ENCODE peak calls at places on chromosomes 7 and 10, in six cellular contexts. W is heart right ventricle, X is right lobe of liver, Q is ovary, T is fibroblast of lung, F is adrenal gland. V is an unnamed sample.

GRCh38 chr7:87628780-87629569 is 777 bp downstream of the RUNDC3B start:
- DNase-seq in W (peak; percentile 4), X (peak; percentile 89), Q (peak; percentile 24), T (peak; percentile 15), F (peak; percentile 89), V (no peak)

GRCh38 chr10:86599729-86600128 is 54.6 kb upstream of the OPN4 start:
- DNase-seq in W (no peak), X (no peak), Q (no peak), T (no peak), F (no peak), V (no peak)

GRCh38 chr10:27457966-27458365 is 46.1 kb upstream of the RAB18 start:
- DNase-seq in W (no peak), X (no peak), Q (no peak), T (no peak), F (no peak), V (no peak)

GRCh38 chr10:87844837-87845623 is 18.3 kb downstream of the KLLN start:
- DNase-seq in W (no peak), X (no peak), Q (no peak), T (peak; percentile 77), F (no peak), V (no peak)

GRCh38 chr10:2936816-2937215 is 130.5 kb upstream of the PFKP start:
- DNase-seq in W (no peak), X (no peak), Q (no peak), T (peak; percentile 48), F (no peak), V (no peak)

GRCh38 chr7:129843982-129844840 is 108.5 kb downstream of the UBE2H start:
- DNase-seq in W (no peak), X (no peak), Q (no peak), T (no peak), F (peak; percentile 35), V (no peak)

GRCh38 chr10:20363666-20364065 is 533.4 kb downstream of the NEBL start:
- DNase-seq in W (no peak), X (no peak), Q (no peak), T (no peak), F (no peak), V (no peak)

GRCh38 chr7:104196161-104196560 is 11.7 kb downstream of the ORC5 start:
- DNase-seq in W (no peak), X (no peak), Q (no peak), T (no peak), F (no peak), V (no peak)

GRCh38 chr7:152894295-152895170 is 135.0 kb downstream of the ACTR3B start:
- DNase-seq in W (no peak), X (no peak), Q (no peak), T (no peak), F (peak; percentile 43), V (no peak)

GRCh38 chr10:13701157-13701919 is 114.6 kb downstream of the PRPF18 start:
- DNase-seq in W (no peak), X (peak; percentile 78), Q (no peak), T (no peak), F (no peak), V (no peak)

GRCh38 chr7:101624246-101625000 is 4.7 kb downstream of the MYL10 start:
- DNase-seq in W (no peak), X (no peak), Q (no peak), T (no peak), F (no peak), V (no peak)

GRCh38 chr7:95330194-95331003 is 6.1 kb upstream of the PON1 start:
- DNase-seq in W (no peak), X (no peak), Q (no peak), T (peak; percentile 14), F (no peak), V (peak; percentile 14)

GRCh38 chr7:124566576-124566975 is 199.0 kb downstream of the GPR37 start:
- DNase-seq in W (no peak), X (no peak), Q (no peak), T (peak; percentile 43), F (no peak), V (no peak)

GRCh38 chr7:111162692-111163091 is 71.8 kb downstream of the LRRN3 start:
- DNase-seq in W (no peak), X (no peak), Q (no peak), T (peak; percentile 50), F (no peak), V (no peak)

GRCh38 chr10:131178956-131179355 is 132.6 kb downstream of the TCERG1L start:
- DNase-seq in W (no peak), X (no peak), Q (no peak), T (no peak), F (peak; percentile 27), V (no peak)

GRCh38 chr7:54349259-54349658 is 192.9 kb upstream of the VSTM2A start:
- DNase-seq in W (no peak), X (no peak), Q (no peak), T (peak; percentile 9), F (no peak), V (no peak)

GRCh38 chr7:23967949-23968599 is 258.1 kb downstream of the STK31 start:
- DNase-seq in W (no peak), X (no peak), Q (no peak), T (no peak), F (no peak), V (no peak)

GRCh38 chr10:129771576-129772471 is 192.2 kb downstream of the EBF3 start:
- DNase-seq in W (no peak), X (peak; percentile 34), Q (no peak), T (no peak), F (peak; percentile 31), V (peak; percentile 72)

GRCh38 chr10:69321865-69322264 is 43.6 kb downstream of the HK1 start:
- DNase-seq in W (no peak), X (no peak), Q (no peak), T (peak; percentile 52), F (no peak), V (no peak)

GRCh38 chr10:63192826-63193225 is 59.7 kb downstream of the NRBF2 start:
- DNase-seq in W (no peak), X (no peak), Q (no peak), T (peak; percentile 67), F (no peak), V (no peak)

GRCh38 chr10:10782603-10783002 is 235.1 kb upstream of the CELF2 start:
- DNase-seq in W (no peak), X (no peak), Q (no peak), T (peak; percentile 86), F (no peak), V (no peak)

GRCh38 chr7:132084776-132085388 is 491.4 kb downstream of the PLXNA4 start:
- DNase-seq in W (no peak), X (no peak), Q (no peak), T (no peak), F (peak; percentile 41), V (no peak)

GRCh38 chr10:93383562-93383981 is 98.6 kb downstream of the MYOF start:
- DNase-seq in W (peak; percentile 25), X (no peak), Q (no peak), T (peak; percentile 98), F (no peak), V (no peak)

GRCh38 chr7:111107576-111107975 is 16.6 kb downstream of the LRRN3 start:
- DNase-seq in W (no peak), X (no peak), Q (no peak), T (no peak), F (no peak), V (no peak)

GRCh38 chr10:70579234-70580002 is 23.1 kb downstream of the PRF1 start:
- DNase-seq in W (no peak), X (no peak), Q (no peak), T (no peak), F (no peak), V (no peak)

DNA sequence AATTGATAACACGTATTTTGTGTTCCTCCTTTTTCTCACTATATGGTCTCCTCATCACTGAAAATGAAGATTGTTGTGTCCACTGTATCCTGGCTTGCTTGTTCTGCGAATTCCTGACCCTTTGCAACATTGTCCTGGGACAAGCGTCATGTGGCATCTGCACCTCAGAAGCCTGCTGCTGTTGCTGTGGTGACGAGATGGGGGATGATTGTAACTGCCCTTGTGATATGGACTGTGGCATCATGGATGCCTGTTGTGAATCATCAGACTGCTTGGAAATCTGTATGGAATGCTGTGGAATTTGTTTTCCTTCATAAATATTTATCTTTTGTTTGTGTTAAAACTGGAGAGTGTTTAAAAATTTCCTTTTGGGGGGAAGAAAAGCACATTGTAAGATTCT is 93.7 kb downstream of the MDFIC start:
- DNase-seq in W (no peak), X (no peak), Q (no peak), T (peak; percentile 74), F (no peak), V (no peak)
- H3K36me3 ChIP-seq in W (no peaks in the 10 kb centered on the region), X (no peaks in the 10 kb centered on the region), Q (no peaks in the 10 kb centered on the region), T (no peaks in the 10 kb centered on the region), F (no peaks in the 10 kb centered on the region), V (peaks cover 13% of the 10 kb centered on the region)

DNA sequence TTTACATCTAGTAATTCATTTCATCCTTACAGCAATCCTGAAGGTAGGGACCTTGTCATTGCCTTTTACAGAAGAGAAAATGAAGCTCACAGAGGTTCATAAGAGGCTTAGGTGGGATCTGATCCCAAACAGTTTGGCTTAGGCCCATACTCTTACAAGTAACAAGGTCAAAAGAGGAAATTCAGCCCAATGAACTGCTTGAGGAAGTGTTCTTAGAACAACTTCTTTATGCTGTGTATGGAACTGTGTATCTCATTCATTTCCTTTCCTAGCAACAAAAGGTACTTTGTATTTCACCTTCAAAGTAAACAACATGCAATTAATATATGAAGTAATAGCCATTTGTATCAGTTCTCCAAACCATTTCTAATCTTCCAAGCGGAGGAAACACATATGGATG is 79.3 kb downstream of the AVL9 start:
- DNase-seq in W (no peak), X (no peak), Q (no peak), T (no peak), F (no peak), V (no peak)
- H3K36me3 ChIP-seq in W (no peaks in the 10 kb centered on the region), X (peaks cover 49% of the 10 kb centered on the region), Q (no peaks in the 10 kb centered on the region), T (peaks cover 4% of the 10 kb centered on the region), F (peaks cover 48% of the 10 kb centered on the region), V (peaks cover 65% of the 10 kb centered on the region)

GRCh38 chr7:139594911-139595476 is 71.5 kb downstream of the CLEC2L start:
- DNase-seq in W (no peak), X (no peak), Q (no peak), T (peak; percentile 34), F (peak; percentile 33), V (no peak)

GRCh38 chr7:139595806-139596205 is 72.3 kb downstream of the CLEC2L start:
- DNase-seq in W (no peak), X (no peak), Q (no peak), T (no peak), F (peak; percentile 35), V (no peak)

GRCh38 chr7:139596626-139597025 is 73.1 kb downstream of the CLEC2L start:
- DNase-seq in W (no peak), X (no peak), Q (no peak), T (no peak), F (peak; percentile 44), V (no peak)

GRCh38 chr7:139598642-139599041 is 75.2 kb downstream of the CLEC2L start:
- DNase-seq in W (peak; percentile 21), X (no peak), Q (no peak), T (no peak), F (no peak), V (no peak)

GRCh38 chr7:139597028-139597427 is 73.5 kb downstream of the CLEC2L start:
- DNase-seq in W (no peak), X (no peak), Q (no peak), T (no peak), F (peak; percentile 43), V (no peak)
- H3K36me3 ChIP-seq in W (peaks cover 10% of the 10 kb centered on the region), X (peaks cover 96% of the 10 kb centered on the region), Q (no peaks in the 10 kb centered on the region), T (peaks cover 22% of the 10 kb centered on the region), F (peaks cover 59% of the 10 kb centered on the region), V (peaks cover 29% of the 10 kb centered on the region)

DNA sequence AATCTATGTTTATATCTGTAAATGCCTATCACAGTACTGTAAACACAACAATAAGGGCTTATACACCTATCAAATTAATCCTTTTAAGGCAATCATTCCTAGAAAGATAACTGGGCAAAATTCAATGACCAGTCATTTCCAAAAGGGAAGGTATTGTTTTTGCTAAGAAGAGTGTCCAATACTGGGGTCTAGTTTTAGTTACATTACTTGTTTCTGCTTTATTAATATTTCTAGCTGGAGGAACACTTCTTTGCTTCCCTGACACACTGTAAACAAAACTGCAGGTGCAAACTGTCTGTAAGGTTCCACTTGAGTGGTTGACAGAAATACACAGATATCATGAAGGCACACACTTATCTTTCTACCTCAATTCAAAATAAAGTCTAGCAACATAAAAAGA is 84.2 kb upstream of the FAM133B start:
- DNase-seq in W (no peak), X (no peak), Q (no peak), T (no peak), F (no peak), V (no peak)
- H3K36me3 ChIP-seq in W (no peaks in the 10 kb centered on the region), X (no peaks in the 10 kb centered on the region), Q (no peaks in the 10 kb centered on the region), T (no peaks in the 10 kb centered on the region), F (peaks cover 3% of the 10 kb centered on the region), V (peaks cover 5% of the 10 kb centered on the region)

V was measured in esophagus muscularis mucosa.